ENCODE peak calls at places on chromosomes 11 and 22, in ten cellular contexts. E is dorsolateral prefrontal cortex; A is iPS-NIHi11; U is A172; O is stimulated activated CD8-positive, alpha-beta memory T cell treated with anti-CD3 and anti-CD28 coated beads, Interleukin-4, amount 100 ng/mL, for 4 hours; S is NCI-H2081; D is stimulated activated CD4-positive, alpha-beta T cell treated with anti-CD3 and anti-CD28 coated beads, TNF-alpha, amount 100 ng/mL, for 1 hour; B is nephron progenitor cell; H is IMR-90; Z is mucosa of descending colon. W is an unnamed sample.

GRCh38 chr22:46911341-46911740 is 148.9 kb downstream of the TBC1D22A start:
- DNase-seq in B (peak), E (no peak), S (no peak), U (no peak), Z (no peak), O (no peak), H (no peak), A (no peak), D (no peak), W (no peak)

GRCh38 chr11:33747969-33748368 is 11.7 kb upstream of the CD59 start:
- DNase-seq in A (no peak), H (peak), O (no peak), D (no peak), S (no peak), E (no peak), U (no peak), Z (no peak), B (no peak), W (no peak)

GRCh38 chr11:72602250-72602904 is 71.8 kb downstream of the PDE2A start:
- DNase-seq in Z (no peak), E (no peak), B (no peak), S (no peak), A (no peak), D (no peak), H (no peak), O (no peak), U (no peak), W (no peak)

GRCh38 chr11:85845052-85845631 is 10.0 kb upstream of the CCDC83 start:
- DNase-seq in B (no peak), S (no peak), U (no peak), A (no peak), O (no peak), D (no peak), H (peak), Z (no peak), E (no peak), W (no peak)

GRCh38 chr11:101126551-101127347 is 2.9 kb downstream of the PGR start:
- DNase-seq in E (no peak), Z (no peak), S (no peak), U (no peak), O (no peak), A (peak), B (peak), D (no peak), H (no peak), W (no peak)

GRCh38 chr22:37300551-37301017 is 18.3 kb downstream of the CYTH4 start:
- DNase-seq in H (no peak), D (no peak), U (no peak), B (no peak), A (no peak), O (no peak), S (no peak), Z (no peak), E (no peak), W (no peak)

GRCh38 chr11:128593281-128593680 is 5.9 kb upstream of the ETS1 start:
- DNase-seq in O (no peak), E (no peak), B (no peak), S (no peak), H (peak), A (peak), Z (no peak), D (no peak), U (peak), W (no peak)

GRCh38 chr11:122036022-122036421 is 80.0 kb downstream of the BLID start:
- DNase-seq in A (no peak), S (no peak), O (no peak), E (no peak), H (peak), B (no peak), U (no peak), D (no peak), Z (no peak), W (no peak)

GRCh38 chr22:35839811-35840739 is 122.4 kb downstream of the APOL5 start:
- DNase-seq in B (peak), D (no peak), S (peak), H (peak), A (peak), U (peak), E (peak), O (no peak), Z (peak), W (peak)

GRCh38 chr11:61009392-61010275 is 38.2 kb downstream of the CD6 start:
- DNase-seq in S (no peak), U (no peak), Z (no peak), D (no peak), E (no peak), B (no peak), H (no peak), O (no peak), A (no peak), W (no peak)

GRCh38 chr11:112901904-112902303 is 59.3 kb upstream of the NCAM1 start:
- DNase-seq in E (no peak), D (no peak), O (no peak), S (no peak), B (no peak), U (no peak), Z (no peak), A (no peak), H (no peak), W (no peak)

GRCh38 chr22:43273902-43274484 is 69.2 kb downstream of the SCUBE1 start:
- DNase-seq in A (peak), O (no peak), S (peak), Z (no peak), B (peak), H (peak), U (peak), E (no peak), D (no peak), W (no peak)

GRCh38 chr11:12867531-12867930 is 141.6 kb upstream of the RASSF10 start:
- DNase-seq in U (no peak), O (no peak), E (no peak), B (no peak), S (no peak), Z (no peak), A (no peak), H (no peak), D (no peak), W (no peak)

GRCh38 chr11:102446606-102447005 is 6.0 kb downstream of the TMEM123 start:
- DNase-seq in D (no peak), Z (no peak), B (no peak), O (no peak), S (no peak), E (no peak), U (peak), H (peak), A (no peak), W (no peak)

GRCh38 chr11:2175659-2176058 is 4.0 kb upstream of the TH start:
- DNase-seq in O (no peak), U (peak), B (no peak), S (no peak), D (no peak), H (peak), Z (no peak), E (no peak), A (no peak), W (no peak)

GRCh38 chr11:62238151-62238550 is 3.9 kb upstream of the SCGB1D2 start:
- DNase-seq in A (no peak), U (no peak), H (no peak), Z (no peak), B (no peak), D (no peak), O (no peak), S (no peak), E (no peak), W (no peak)

GRCh38 chr11:76629853-76630599 is 40.5 kb downstream of the LRRC32 start:
- DNase-seq in S (no peak), E (no peak), U (no peak), A (no peak), Z (peak), O (no peak), H (peak), D (no peak), B (no peak), W (no peak)

GRCh38 chr11:2300290-2300935 is 1.3 kb downstream of the C11orf21 start:
- DNase-seq in H (no peak), Z (peak), B (no peak), O (no peak), D (no peak), A (no peak), S (no peak), U (no peak), E (no peak), W (no peak)

GRCh38 chr22:49962751-49963646 is 2.4 kb downstream of the PIM3 start:
- DNase-seq in A (peak), D (no peak), B (peak), O (no peak), E (peak), U (no peak), S (no peak), Z (peak), H (no peak), W (no peak)

GRCh38 chr11:115886111-115886733 is 382.0 kb upstream of the CADM1 start:
- DNase-seq in E (no peak), U (no peak), B (no peak), Z (no peak), H (no peak), D (no peak), A (no peak), S (no peak), O (no peak), W (no peak)

GRCh38 chr22:40348025-40348658 is 1.8 kb downstream of the ADSL start:
- DNase-seq in A (peak), E (peak), B (peak), S (peak), D (no peak), H (peak), U (peak), O (peak), Z (no peak), W (no peak)

GRCh38 chr22:28594784-28595324 is 84.8 kb downstream of the TTC28 start:
- DNase-seq in E (no peak), H (peak), D (no peak), Z (no peak), O (no peak), A (peak), B (no peak), S (peak), U (peak), W (no peak)

GRCh38 chr22:31526275-31526674 is 29.9 kb downstream of the SFI1 start:
- DNase-seq in B (no peak), S (no peak), E (no peak), A (no peak), U (no peak), H (no peak), D (no peak), Z (no peak), O (no peak), W (no peak)

GRCh38 chr22:20653012-20653794 is 120.7 kb upstream of the SERPIND1 start:
- DNase-seq in Z (no peak), E (no peak), H (no peak), S (no peak), O (no peak), A (no peak), B (no peak), U (no peak), D (no peak), W (no peak)

GRCh38 chr11:8387141-8387540 is 123.5 kb upstream of the LMO1 start:
- DNase-seq in O (no peak), A (no peak), Z (no peak), H (no peak), B (no peak), S (no peak), D (no peak), U (no peak), E (no peak), W (no peak)

GRCh38 chr11:99614353-99614752 is 593.6 kb downstream of the CNTN5 start:
- DNase-seq in Z (no peak), S (no peak), E (no peak), U (no peak), H (no peak), B (no peak), D (no peak), A (no peak), O (no peak), W (no peak)

GRCh38 chr11:117930668-117931330 is 1.6 kb upstream of the TMPRSS13 start:
- DNase-seq in B (no peak), D (no peak), H (no peak), Z (no peak), U (no peak), S (no peak), O (no peak), A (no peak), E (no peak), W (no peak)

GRCh38 chr11:128061321-128061871 is 526.0 kb downstream of the ETS1 start:
- DNase-seq in H (peak), O (no peak), D (no peak), Z (no peak), U (peak), B (peak), A (no peak), E (no peak), S (no peak), W (no peak)

GRCh38 chr11:70505761-70506657 is 107.7 kb downstream of the CTTN start:
- DNase-seq in U (no peak), B (no peak), Z (no peak), E (peak), A (no peak), S (no peak), D (no peak), H (no peak), O (no peak), W (no peak)

GRCh38 chr11:2750601-2751522 is 51.1 kb upstream of the KCNQ1OT1 start:
- DNase-seq in A (no peak), O (no peak), D (no peak), S (peak), H (no peak), U (no peak), E (peak), B (no peak), Z (peak), W (no peak)

GRCh38 chr22:37329239-37330140 is 47.2 kb downstream of the CYTH4 start:
- DNase-seq in S (no peak), E (no peak), O (no peak), U (no peak), Z (no peak), A (no peak), B (no peak), D (no peak), H (peak), W (no peak)

GRCh38 chr22:30426395-30427353 is 1.1 kb downstream of the MTFP1 start:
- DNase-seq in U (peak), S (peak), D (peak), Z (peak), H (peak), O (peak), B (peak), A (peak), E (peak), W (peak)